ENCODE peak calls at places on chromosomes 7 and 10, in nine cellular contexts. J is mesendoderm, E is fibroblast of lung, T is colonic mucosa, D is PC-3, L is Karpas-422, H is HCT116, S is neural progenitor cell, R is GM12878. X is an unnamed sample.

GRCh38 chr10:118564652-118565051 is 30.8 kb downstream of the PRLHR start:
- DNase-seq in J (peak), E (no peak), T (no peak), D (peak), L (no peak), H (no peak), S (peak), R (no peak), X (peak)

GRCh38 chr7:133714654-133715053 is 412.5 kb upstream of the LRGUK start:
- DNase-seq in J (no peak), E (no peak), T (no peak), D (no peak), L (no peak), H (no peak), S (no peak), R (no peak), X (no peak)

GRCh38 chr7:47449810-47450586 is 131.9 kb downstream of the TNS3 start:
- DNase-seq in J (peak), E (peak), T (no peak), D (no peak), L (no peak), H (no peak), S (peak), R (no peak), X (no peak)

GRCh38 chr10:100482181-100482833 is 19.5 kb downstream of the WNT8B start:
- DNase-seq in J (peak), E (peak), T (peak), D (peak), L (peak), H (peak), S (peak), R (no peak), X (peak)

GRCh38 chr7:151725844-151726770 is 150.8 kb downstream of the PRKAG2 start:
- DNase-seq in J (peak), E (no peak), T (no peak), D (no peak), L (peak), H (no peak), S (no peak), R (no peak), X (no peak)

GRCh38 chr7:111362660-111363059 is 199.6 kb downstream of the IMMP2L start:
- DNase-seq in J (peak), E (peak), T (no peak), D (peak), L (no peak), H (no peak), S (peak), R (no peak), X (peak)

GRCh38 chr7:155803418-155804376 is 8.6 kb downstream of the SHH start:
- DNase-seq in J (peak), E (no peak), T (peak), D (peak), L (no peak), H (no peak), S (peak), R (no peak), X (no peak)

GRCh38 chr7:92527300-92528187 is 776 bp downstream of the PEX1 start:
- DNase-seq in J (peak), E (peak), T (peak), D (peak), L (peak), H (peak), S (peak), R (peak), X (peak)

GRCh38 chr10:14653271-14654161 is 121.2 kb downstream of the FAM107B start:
- DNase-seq in J (peak), E (peak), T (peak), D (peak), L (peak), H (no peak), S (peak), R (no peak), X (peak)

GRCh38 chr7:94182066-94182465 is 177.9 kb upstream of the BET1 start:
- DNase-seq in J (peak), E (peak), T (no peak), D (peak), L (no peak), H (peak), S (no peak), R (no peak), X (no peak)

GRCh38 chr7:20784311-20785210 is 2.1 kb downstream of the SP8 start:
- DNase-seq in J (peak), E (no peak), T (no peak), D (peak), L (no peak), H (no peak), S (peak), R (no peak), X (no peak)

GRCh38 chr10:110641256-110641655 is 2.9 kb upstream of the RBM20 start:
- DNase-seq in J (peak), E (no peak), T (no peak), D (peak), L (no peak), H (peak), S (peak), R (no peak), X (no peak)

GRCh38 chr7:1694981-1695511 is 25.0 kb downstream of the ELFN1 start:
- DNase-seq in J (no peak), E (no peak), T (no peak), D (no peak), L (no peak), H (no peak), S (no peak), R (no peak), X (no peak)

GRCh38 chr7:36810476-36810875 is 86.2 kb upstream of the AOAH start:
- DNase-seq in J (no peak), E (no peak), T (no peak), D (no peak), L (no peak), H (no peak), S (no peak), R (no peak), X (no peak)

GRCh38 chr7:50481867-50482266 is 31.7 kb upstream of the FIGNL1 start:
- DNase-seq in J (no peak), E (no peak), T (no peak), D (no peak), L (no peak), H (no peak), S (no peak), R (no peak), X (no peak)

GRCh38 chr10:23408330-23408976 is 30.4 kb upstream of the OTUD1 start:
- DNase-seq in J (no peak), E (peak), T (no peak), D (no peak), L (no peak), H (no peak), S (no peak), R (no peak), X (no peak)

GRCh38 chr7:100087055-100087750 is 1.6 kb upstream of the COPS6 start:
- DNase-seq in J (peak), E (peak), T (no peak), D (peak), L (no peak), H (no peak), S (no peak), R (no peak), X (no peak)

GRCh38 chr7:13628231-13629001 is 361.1 kb downstream of the ETV1 start:
- DNase-seq in J (peak), E (peak), T (no peak), D (peak), L (no peak), H (no peak), S (no peak), R (no peak), X (no peak)

GRCh38 chr7:35463751-35464150 is 209.9 kb upstream of the TBX20 start:
- DNase-seq in J (no peak), E (no peak), T (no peak), D (no peak), L (no peak), H (no peak), S (no peak), R (no peak), X (no peak)

GRCh38 chr7:138358850-138359341 is 101.2 kb upstream of the TRIM24 start:
- DNase-seq in J (peak), E (no peak), T (no peak), D (no peak), L (no peak), H (no peak), S (no peak), R (no peak), X (no peak)

GRCh38 chr10:788796-789748 is 99.6 kb upstream of the DIP2C start:
- DNase-seq in J (peak), E (peak), T (peak), D (peak), L (no peak), H (peak), S (peak), R (no peak), X (peak)

GRCh38 chr7:7820939-7821338 is 102.5 kb upstream of the RPA3 start:
- DNase-seq in J (peak), E (no peak), T (no peak), D (no peak), L (peak), H (no peak), S (peak), R (peak), X (no peak)

GRCh38 chr10:71527135-71527534 is 130.4 kb downstream of the CDH23 start:
- DNase-seq in J (no peak), E (no peak), T (no peak), D (no peak), L (no peak), H (no peak), S (no peak), R (no peak), X (no peak)

GRCh38 chr7:44191171-44191570 is 1.9 kb upstream of the GCK start:
- DNase-seq in J (no peak), E (no peak), T (no peak), D (no peak), L (no peak), H (no peak), S (no peak), R (no peak), X (no peak)

GRCh38 chr7:119572541-119572940 is 700.4 kb upstream of the KCND2 start:
- DNase-seq in J (no peak), E (no peak), T (no peak), D (no peak), L (no peak), H (no peak), S (no peak), R (no peak), X (no peak)

GRCh38 chr10:124997791-124998623 is 56.1 kb downstream of the ZRANB1 start:
- DNase-seq in J (no peak), E (no peak), T (peak), D (no peak), L (no peak), H (no peak), S (no peak), R (no peak), X (no peak)

GRCh38 chr10:78937800-78938694 is 130.7 kb upstream of the ZMIZ1 start:
- DNase-seq in J (peak), E (no peak), T (no peak), D (peak), L (peak), H (no peak), S (no peak), R (no peak), X (no peak)

GRCh38 chr7:44104880-44105771 is 981 bp downstream of the AEBP1 start:
- DNase-seq in J (peak), E (peak), T (no peak), D (no peak), L (no peak), H (no peak), S (peak), R (no peak), X (peak)

GRCh38 chr10:3754727-3755439 is 30.1 kb downstream of the KLF6 start:
- DNase-seq in J (peak), E (peak), T (no peak), D (peak), L (no peak), H (peak), S (no peak), R (no peak), X (no peak)

GRCh38 chr7:135200824-135201331 is 10.4 kb downstream of the WDR91 start:
- DNase-seq in J (no peak), E (peak), T (no peak), D (no peak), L (no peak), H (no peak), S (no peak), R (no peak), X (no peak)

GRCh38 chr7:699260-700170 is 27.0 kb upstream of the DNAAF5 start:
- DNase-seq in J (no peak), E (no peak), T (peak), D (no peak), L (no peak), H (no peak), S (no peak), R (no peak), X (no peak)

GRCh38 chr7:92809397-92810241 is 26.8 kb downstream of the CDK6 start:
- DNase-seq in J (peak), E (peak), T (peak), D (peak), L (peak), H (peak), S (peak), R (peak), X (no peak)

GRCh38 chr7:602341-603141 is 82.9 kb upstream of the PDGFA start:
- DNase-seq in J (no peak), E (no peak), T (no peak), D (no peak), L (no peak), H (no peak), S (no peak), R (no peak), X (no peak)

GRCh38 chr7:92856436-92856835 is 20.1 kb upstream of the CDK6 start:
- DNase-seq in J (no peak), E (no peak), T (no peak), D (no peak), L (no peak), H (no peak), S (no peak), R (no peak), X (no peak)

GRCh38 chr7:16636533-16637173 is 8.9 kb downstream of the ANKMY2 start:
- DNase-seq in J (no peak), E (peak), T (no peak), D (no peak), L (no peak), H (no peak), S (no peak), R (no peak), X (no peak)

GRCh38 chr10:114632869-114633715 is 25.0 kb downstream of the ABLIM1 start:
- DNase-seq in J (peak), E (peak), T (no peak), D (peak), L (no peak), H (peak), S (peak), R (no peak), X (no peak)
- H3K4me3 ChIP-seq in J (no peak), E (peak), T (no peak), D (peak), L (no peak), H (peak), S (no peak), R (no peak), X (no peak)

DNA sequence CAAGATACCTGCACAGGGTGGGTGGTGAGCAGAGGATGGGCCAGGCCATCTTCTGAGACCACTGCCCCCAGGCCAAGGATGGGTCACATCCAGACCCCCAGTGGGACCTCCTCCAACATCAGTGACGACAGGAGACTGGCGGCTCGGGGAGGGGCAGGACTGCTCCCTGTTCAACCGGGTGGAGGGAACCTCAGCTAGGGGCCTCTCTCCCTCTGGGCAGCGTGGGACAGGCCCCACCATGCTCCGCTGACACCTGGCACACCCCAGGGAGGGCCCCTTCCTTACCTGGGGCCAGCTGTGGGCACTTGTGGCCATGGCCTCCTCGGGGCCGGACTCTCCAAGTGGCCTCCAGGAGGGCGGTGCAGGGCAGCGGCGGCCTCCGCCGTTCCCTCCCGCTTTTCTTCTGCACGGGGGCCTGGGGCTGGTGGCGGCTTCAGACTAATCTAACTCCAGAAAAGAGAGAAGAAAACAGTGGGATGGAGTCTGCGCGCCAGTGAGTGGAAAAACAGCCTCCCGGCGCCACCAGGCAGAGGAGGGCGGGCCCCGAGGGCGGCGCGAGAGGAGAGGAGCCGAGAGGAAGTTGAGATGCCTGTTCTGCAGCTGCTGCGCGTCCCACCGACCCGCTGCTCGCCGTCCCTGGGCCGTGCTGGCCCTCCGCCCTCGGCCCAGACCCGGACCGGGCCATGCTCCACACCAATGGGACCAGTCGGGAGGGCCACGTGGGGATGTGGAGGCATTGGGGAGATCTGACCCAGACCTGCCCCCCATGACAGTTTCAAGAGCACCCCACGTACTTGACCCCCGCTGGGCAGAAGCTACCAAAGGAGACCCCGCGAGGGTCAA is at the start of gene CALHM2:
- DNase-seq in J (peak), E (peak), T (peak), D (no peak), L (no peak), H (no peak), S (peak), R (no peak), X (peak)
- H3K9ac ChIP-seq in J (peak), E (peak), T (peak), D (peak), L (no peak), H (peak), S (no peak), R (peak), X (peak)

GRCh38 chr10:132539894-132540293 is 2.3 kb downstream of the INPP5A start:
- DNase-seq in J (no peak), E (peak), T (no peak), D (peak), L (peak), H (no peak), S (no peak), R (no peak), X (no peak)
- H3K4me3 ChIP-seq in J (no peak), E (peak), T (no peak), D (peak), L (peak), H (no peak), S (no peak), R (peak), X (no peak)

GRCh38 chr7:27933691-27934565 is 194.0 kb downstream of the TAX1BP1 start:
- DNase-seq in J (peak), E (no peak), T (no peak), D (peak), L (peak), H (no peak), S (peak), R (no peak), X (no peak)
- H3K9ac ChIP-seq in J (no peak), E (no peak), T (no peak), D (no peak), L (no peak), H (no peak), S (no peak), R (no peak), X (no peak)

GRCh38 chr7:55017841-55018240 is 976 bp upstream of the EGFR start:
- DNase-seq in J (no peak), E (no peak), T (no peak), D (no peak), L (no peak), H (no peak), S (no peak), R (no peak), X (no peak)
- H3K4me3 ChIP-seq in J (no peak), E (no peak), T (no peak), D (peak), L (no peak), H (peak), S (peak), R (no peak), X (no peak)

GRCh38 chr7:106717997-106718871 is 57.3 kb upstream of the CCDC71L start:
- DNase-seq in J (peak), E (peak), T (peak), D (peak), L (peak), H (peak), S (no peak), R (peak), X (no peak)
- H3K9ac ChIP-seq in J (no peak), E (no peak), T (no peak), D (peak), L (no peak), H (peak), S (no peak), R (no peak), X (no peak)

DNA sequence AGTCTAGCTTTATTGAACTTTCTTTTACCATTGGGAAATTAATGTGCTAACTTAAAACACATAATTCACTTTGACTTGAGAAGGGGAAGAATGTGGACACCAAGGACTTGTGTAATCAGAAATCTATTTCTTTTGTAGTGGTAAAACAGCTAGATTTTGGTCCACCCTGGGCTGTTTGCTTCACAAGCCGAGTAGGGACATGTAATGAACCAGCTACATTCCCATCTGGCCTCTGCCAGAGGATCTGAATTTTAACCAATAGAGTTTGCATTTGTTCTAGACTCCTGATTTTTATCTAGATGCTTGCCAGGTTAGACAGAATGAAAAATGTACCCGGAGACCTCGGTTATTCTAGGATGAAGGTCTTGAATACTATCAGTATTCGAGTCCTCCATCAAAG is 1.9 kb downstream of the CACNB2 start:
- DNase-seq in J (no peak), E (no peak), T (no peak), D (no peak), L (no peak), H (no peak), S (no peak), R (no peak), X (no peak)
- H3K4me3 ChIP-seq in J (no peak), E (no peak), T (no peak), D (no peak), L (no peak), H (no peak), S (no peak), R (no peak), X (no peak)

GRCh38 chr7:28181921-28182517 is 1.4 kb upstream of the JAZF1 start:
- DNase-seq in J (no peak), E (no peak), T (no peak), D (no peak), L (no peak), H (no peak), S (no peak), R (no peak), X (no peak)

GRCh38 chr7:28180031-28180363 is 598 bp downstream of the JAZF1 start:
- DNase-seq in J (no peak), E (no peak), T (no peak), D (no peak), L (no peak), H (no peak), S (no peak), R (no peak), X (no peak)

GRCh38 chr7:28179081-28180030 is 1.2 kb downstream of the JAZF1 start:
- DNase-seq in J (peak), E (peak), T (peak), D (peak), L (peak), H (no peak), S (peak), R (no peak), X (peak)

GRCh38 chr7:28178537-28178936 is 2.1 kb downstream of the JAZF1 start:
- DNase-seq in J (no peak), E (no peak), T (no peak), D (peak), L (no peak), H (no peak), S (no peak), R (no peak), X (no peak)

GRCh38 chr7:28180364-28181147 is at the start of gene JAZF1:
- DNase-seq in J (peak), E (peak), T (peak), D (peak), L (peak), H (no peak), S (peak), R (no peak), X (peak)
- H3K9ac ChIP-seq in J (peak), E (peak), T (no peak), D (no peak), L (peak), H (no peak), S (no peak), R (no peak), X (peak)

GRCh38 chr10:76969366-76969990 is 668.1 kb downstream of the KCNMA1 start:
- DNase-seq in J (no peak), E (no peak), T (no peak), D (no peak), L (no peak), H (no peak), S (no peak), R (no peak), X (no peak)
- H3K4me3 ChIP-seq in J (no peak), E (no peak), T (no peak), D (no peak), L (no peak), H (no peak), S (no peak), R (no peak), X (peak)

X was measured in neuronal stem cell.